ENCODE peak calls at places on chromosomes 4 and X, in seven cellular contexts. Y, P, S, U, Q, F and O are unnamed samples.
A peak's percentile ranks its signal among the peaks of the same experiment; 100 is the strongest.

GRCh38 chrX:104137496-104137895 is 19.3 kb downstream of the SLC25A53 start:
- DNase-seq in P (no peak), U (no peak), Q (no peak), F (no peak), Y (no peak), S (no peak), O (no peak)

GRCh38 chr4:148288448-148288847 is 153.8 kb downstream of the NR3C2 start:
- DNase-seq in U (no peak), Y (no peak), P (no peak), S (peak; percentile 68), Q (no peak), F (no peak), O (no peak)

GRCh38 chr4:20354120-20354519 is 102.4 kb downstream of the SLIT2 start:
- DNase-seq in Y (no peak), Q (no peak), P (no peak), U (no peak), F (no peak), S (peak; percentile 3), O (no peak)

GRCh38 chr4:41331224-41331623 is 74.5 kb downstream of the UCHL1 start:
- DNase-seq in Q (no peak), S (no peak), Y (no peak), F (no peak), P (no peak), U (no peak), O (no peak)

GRCh38 chrX:41010188-41010846 is 74.9 kb upstream of the USP9X start:
- DNase-seq in U (peak; percentile 70), F (peak; percentile 85), Q (peak; percentile 89), S (peak; percentile 65), Y (peak; percentile 85), P (peak; percentile 44), O (peak; percentile 94)

GRCh38 chr4:137065306-137065705 is 467.0 kb downstream of the PCDH18 start:
- DNase-seq in F (no peak), P (no peak), Y (no peak), S (no peak), Q (no peak), U (no peak), O (no peak)

GRCh38 chrX:68440940-68441339 is 7.6 kb upstream of the OPHN1 start:
- DNase-seq in F (no peak), U (no peak), Y (no peak), S (peak; percentile 85), Q (peak; percentile 88), P (no peak), O (no peak)

GRCh38 chrX:16076834-16077233 is 46.5 kb upstream of the GRPR start:
- DNase-seq in F (no peak), U (no peak), Y (no peak), S (no peak), P (no peak), Q (no peak), O (no peak)

GRCh38 chr4:17526695-17527477 is 11.9 kb downstream of the CLRN2 start:
- DNase-seq in P (no peak), S (no peak), Q (no peak), F (no peak), U (no peak), Y (no peak), O (no peak)

GRCh38 chr4:88219099-88219498 is 60.7 kb upstream of the ABCG2 start:
- DNase-seq in Y (no peak), U (no peak), F (no peak), Q (no peak), S (no peak), P (no peak), O (no peak)

GRCh38 chr4:3130826-3131225 is 56.3 kb downstream of the HTT start:
- DNase-seq in Q (no peak), S (no peak), P (no peak), U (no peak), Y (no peak), F (no peak), O (no peak)

GRCh38 chr4:86670739-86671138 is 76.6 kb downstream of the PTPN13 start:
- DNase-seq in Y (no peak), Q (no peak), S (no peak), P (no peak), F (no peak), U (no peak), O (no peak)

GRCh38 chr4:41802590-41802989 is 54.1 kb upstream of the PHOX2B start:
- DNase-seq in Y (no peak), S (no peak), Q (no peak), P (no peak), F (no peak), U (no peak), O (no peak)

GRCh38 chr4:112523764-112524505 is 8.0 kb upstream of the NEUROG2 start:
- DNase-seq in Y (peak; percentile 92), P (no peak), Q (no peak), F (peak; percentile 95), S (peak; percentile 64), U (no peak), O (peak; percentile 80)

GRCh38 chrX:51894697-51895336 is 1.4 kb downstream of the MAGED1 start:
- DNase-seq in S (peak; percentile 48), F (no peak), P (no peak), U (no peak), Y (no peak), Q (peak; percentile 68), O (no peak)

GRCh38 chr4:188127157-188127874 is 11.9 kb upstream of the TRIML1 start:
- DNase-seq in Q (no peak), P (no peak), S (no peak), U (no peak), Y (no peak), F (no peak), O (no peak)

GRCh38 chrX:82934980-82935379 is 573.1 kb upstream of the POU3F4 start:
- DNase-seq in F (no peak), U (no peak), S (no peak), Y (no peak), P (no peak), Q (no peak), O (no peak)

GRCh38 chrX:135520022-135520552 is 373 bp upstream of the INTS6L start:
- DNase-seq in Y (no peak), P (no peak), Q (no peak), F (no peak), S (no peak), U (no peak), O (no peak)

GRCh38 chrX:45757272-45757671 is 556.6 kb upstream of the DIPK2B start:
- DNase-seq in U (no peak), Q (no peak), F (no peak), S (no peak), P (no peak), Y (no peak), O (no peak)

GRCh38 chr4:41205854-41206460 is 8.4 kb downstream of the APBB2 start:
- DNase-seq in P (no peak), Y (no peak), Q (no peak), F (no peak), U (no peak), S (no peak), O (no peak)

GRCh38 chrX:112769034-112769433 is 71.6 kb downstream of the AMOT start:
- DNase-seq in F (no peak), S (no peak), Y (no peak), Q (no peak), U (no peak), P (no peak), O (no peak)

GRCh38 chr4:3079694-3080123 is 5.2 kb downstream of the HTT start:
- DNase-seq in Y (peak; percentile 69), S (no peak), P (no peak), F (no peak), Q (no peak), U (no peak), O (no peak)

GRCh38 chr4:15355464-15355863 is 72.4 kb upstream of the C1QTNF7 start:
- DNase-seq in Y (no peak), Q (no peak), S (no peak), F (no peak), P (no peak), U (no peak), O (no peak)

GRCh38 chrX:57451426-57452020 is 140.3 kb upstream of the ZXDB start:
- DNase-seq in P (no peak), U (no peak), Q (no peak), F (no peak), S (no peak), Y (no peak), O (no peak)

GRCh38 chr4:85153221-85153620 is 186.7 kb upstream of the WDFY3 start:
- DNase-seq in U (no peak), Y (no peak), F (no peak), Q (no peak), P (no peak), S (no peak), O (no peak)

DNA sequence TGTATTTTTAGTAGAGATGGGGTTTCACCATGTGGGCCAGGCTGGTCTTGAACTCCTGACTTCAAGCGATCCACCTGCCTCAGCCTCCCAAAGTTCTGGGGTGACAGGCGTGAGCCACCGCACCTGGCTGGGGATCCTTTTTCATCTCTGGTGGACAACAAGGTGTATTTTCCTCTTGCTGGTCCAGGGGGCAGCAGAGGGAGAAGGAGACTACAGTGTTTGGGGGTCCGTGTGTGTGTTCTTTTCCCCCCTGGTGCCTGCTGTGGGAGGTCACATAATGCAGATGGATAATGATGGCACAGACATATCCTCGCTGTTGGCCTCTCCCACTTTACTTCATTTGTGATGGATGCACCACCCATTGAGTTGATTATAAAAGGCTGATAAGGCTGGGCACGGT is 39.0 kb upstream of the CD99 start:
- DNase-seq in F (peak; percentile 58), Q (no peak), P (no peak), Y (no peak), U (no peak), S (no peak), O (no peak)
- TF ChIP-seq CTCF in F (peak; percentile 58), Q (no peak), P (no peak), Y (no peak), U (no peak), S (no peak), O (no peak)

DNA sequence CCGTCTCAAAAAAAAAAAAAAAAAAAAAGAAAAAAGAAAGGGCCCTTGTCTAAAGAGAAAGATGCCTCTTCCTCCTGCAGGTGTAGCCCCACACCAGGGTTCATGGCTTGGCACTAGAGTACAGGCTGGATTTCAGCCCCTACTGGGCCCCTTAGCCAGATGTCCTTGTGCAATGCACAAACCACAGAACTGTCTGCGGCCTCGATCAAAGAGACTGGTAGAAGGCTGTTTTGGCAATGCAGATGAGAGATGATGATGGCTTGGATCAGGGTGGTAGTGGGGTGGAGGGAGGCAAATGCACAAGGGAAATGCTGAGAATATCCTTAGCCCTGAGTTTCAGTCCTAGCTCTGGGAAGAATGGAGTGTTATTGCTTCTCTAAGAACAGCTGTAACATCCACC is 26.5 kb upstream of the TSR2 start:
- DNase-seq in Q (no peak), Y (no peak), U (no peak), F (no peak), P (no peak), S (no peak), O (no peak)
- H3K4me1 ChIP-seq in Q (no peaks in the 10 kb centered on the region), Y (no peaks in the 10 kb centered on the region), U (no peaks in the 10 kb centered on the region), F (no peaks in the 10 kb centered on the region), P (no peaks in the 10 kb centered on the region), S (no peaks in the 10 kb centered on the region), O (no peaks in the 10 kb centered on the region)

GRCh38 chr4:80197132-80197573 is at the start of gene PRDM8:
- DNase-seq in P (no peak), S (no peak), F (no peak), Y (peak; percentile 85), Q (peak; percentile 72), U (no peak), O (peak; percentile 78)
- H3K27ac ChIP-seq in P (no peak within 1 kb of the TSS), S (no peak within 1 kb of the TSS), F (no peak within 1 kb of the TSS), Y (no peak within 1 kb of the TSS), Q (peak within 1 kb of the TSS; percentile 83), U (no peak within 1 kb of the TSS), O (no peak within 1 kb of the TSS)

DNA sequence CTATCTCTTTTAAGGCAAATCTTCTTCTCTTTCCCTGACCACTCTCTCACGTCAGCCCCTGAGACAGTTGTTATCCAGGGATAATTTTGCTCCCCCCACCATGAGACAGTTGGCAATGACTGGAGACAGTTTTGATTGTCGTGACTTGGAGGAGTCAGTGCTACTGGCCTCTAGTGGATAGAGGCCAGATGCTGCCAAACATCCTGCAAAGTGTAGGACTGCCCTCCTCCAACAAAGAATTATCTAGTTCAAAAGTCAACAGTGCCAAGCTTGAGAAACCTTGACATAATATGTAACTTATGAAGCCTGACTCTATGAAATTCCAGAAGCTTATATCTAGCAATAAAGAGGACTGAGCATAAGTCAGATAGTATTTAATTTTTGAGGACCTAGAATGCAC is 502.1 kb upstream of the IGFBP7 start:
- DNase-seq in Q (no peak), F (no peak), Y (no peak), P (no peak), S (no peak), U (no peak), O (no peak)
- TF ChIP-seq CTCF in Q (no peak), F (peak; percentile 48), Y (no peak), P (no peak), S (no peak), U (no peak), O (no peak)